ENCODE peak calls at places on chromosomes 7 and 10, in four cellular contexts. H, Z, Q and U are unnamed samples.

GRCh38 chr10:98534046-98534445 is 87.3 kb upstream of the HPS1 start:
- DNase-seq in Q (no peak), Z (no peak), H (no peak), U (no peak)

GRCh38 chr10:109996766-109997171 is 11.0 kb upstream of the ADD3 start:
- DNase-seq in H (no peak), Z (no peak), Q (no peak), U (no peak)

GRCh38 chr10:4243651-4244050 is 458.6 kb upstream of the KLF6 start:
- DNase-seq in Z (peak), H (peak), Q (no peak), U (no peak)

GRCh38 chr10:88421590-88421989 is 161.5 kb downstream of the RNLS start:
- DNase-seq in H (no peak), Z (no peak), Q (no peak), U (no peak)

GRCh38 chr10:101690461-101690860 is 4.5 kb downstream of the FBXW4 start:
- DNase-seq in Q (no peak), H (no peak), Z (no peak), U (no peak)

GRCh38 chr7:130242198-130243014 is 24.3 kb upstream of the CPA2 start:
- DNase-seq in Q (no peak), Z (peak), H (peak), U (peak)

GRCh38 chr7:2248984-2249694 is 7.1 kb downstream of the NUDT1 start:
- DNase-seq in Q (no peak), H (peak), Z (peak), U (peak)

GRCh38 chr7:65471587-65471986 is 97.9 kb downstream of the ZNF92 start:
- DNase-seq in Z (no peak), Q (no peak), H (no peak), U (no peak)

GRCh38 chr7:71829499-71829898 is 582.6 kb downstream of the CALN1 start:
- DNase-seq in H (no peak), Z (no peak), Q (no peak), U (no peak)

GRCh38 chr10:132134541-132135397 is 52.0 kb upstream of the DPYSL4 start:
- DNase-seq in Z (no peak), H (no peak), Q (no peak), U (no peak)

GRCh38 chr7:39609084-39609461 is 14.3 kb upstream of the RALA start:
- DNase-seq in Z (peak), Q (no peak), H (no peak), U (no peak)

GRCh38 chr7:130476287-130477001 is 15.4 kb upstream of the MEST start:
- DNase-seq in Z (peak), H (no peak), Q (no peak), U (no peak)

DNA sequence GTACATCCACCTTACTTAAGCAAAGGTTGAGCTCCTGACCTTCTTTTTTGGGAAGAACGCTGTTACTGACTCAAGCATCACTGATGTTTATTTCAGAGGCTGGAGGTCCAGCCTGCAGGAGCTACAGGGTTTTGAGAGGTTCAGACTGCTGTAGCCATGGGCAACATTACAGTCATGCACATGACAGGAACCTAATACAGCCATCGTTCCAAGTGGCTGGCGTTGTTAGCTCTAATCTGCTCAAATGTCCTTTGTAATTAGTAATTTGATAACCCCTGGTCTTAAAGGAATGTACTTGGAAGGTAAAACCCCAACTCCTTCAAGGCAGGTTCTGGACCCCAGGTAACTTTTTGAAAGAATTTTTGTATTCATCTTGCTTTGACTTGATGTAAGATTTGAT is 34.8 kb upstream of the FOXI2 start:
- DNase-seq in Z (no peak), H (no peak), Q (no peak), U (no peak)
- H4K5ac ChIP-seq in Z (no peak), H (no peak), Q (no peak), U (no peak)

GRCh38 chr7:4236389-4236788 is 445.7 kb upstream of the FOXK1 start:
- DNase-seq in H (no peak), Z (no peak), Q (no peak), U (no peak)
- H4K5ac ChIP-seq in H (no peak), Z (no peak), Q (no peak), U (no peak)

DNA sequence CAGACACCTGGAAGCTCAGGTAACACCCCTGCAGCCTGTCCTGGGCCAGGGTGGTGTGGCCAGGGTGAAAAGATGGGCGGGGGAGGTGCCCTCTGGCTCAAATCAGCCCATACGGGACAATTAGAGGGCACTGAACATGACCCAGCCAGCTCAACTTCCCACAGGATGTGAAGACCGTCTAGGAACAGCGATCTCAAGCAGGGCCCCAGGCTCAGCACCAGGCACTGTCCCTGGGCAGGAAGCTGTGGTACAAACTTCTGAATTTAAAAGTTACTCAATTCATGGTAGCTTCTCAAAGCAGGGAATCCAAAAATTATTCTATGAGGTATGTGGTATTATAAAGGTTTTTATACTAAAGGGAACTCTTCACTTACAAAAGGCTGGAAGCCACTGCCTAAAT is 5.1 kb upstream of the GRB10 start:
- DNase-seq in H (no peak), Q (no peak), Z (no peak), U (no peak)
- H4K5ac ChIP-seq in H (no peak), Q (no peak), Z (no peak), U (no peak)

GRCh38 chr7:158274996-158275395 is 312.6 kb downstream of the PTPRN2 start:
- DNase-seq in Z (no peak), Q (no peak), H (no peak), U (peak)
- H4K5ac ChIP-seq in Z (no peak), Q (no peak), H (no peak), U (no peak)

GRCh38 chr7:18546576-18546975 is 51.0 kb downstream of the HDAC9 start:
- DNase-seq in H (no peak), Q (no peak), Z (no peak), U (no peak)
- H4K5ac ChIP-seq in H (no peak), Q (no peak), Z (no peak), U (no peak)

DNA sequence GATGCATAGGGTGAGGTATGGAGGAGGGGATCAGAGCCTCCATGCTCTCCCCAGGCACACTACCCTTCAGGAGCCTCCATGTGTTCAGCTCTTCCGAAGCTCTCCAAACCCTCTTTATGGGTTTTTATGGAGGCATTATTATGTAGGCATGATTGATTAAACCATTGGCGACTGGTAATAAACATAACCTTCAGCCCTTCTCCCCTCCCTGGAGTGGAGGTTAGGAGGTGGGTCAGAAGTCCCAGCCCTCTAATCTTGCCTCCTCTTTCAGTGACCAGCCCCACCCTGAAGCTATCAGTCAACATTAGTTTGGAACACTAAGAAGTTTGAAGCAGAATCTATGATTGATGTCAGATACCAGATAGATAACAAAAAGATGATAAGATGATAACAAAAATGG is 23.3 kb downstream of the CAPZA2 start:
- DNase-seq in H (no peak), Z (no peak), Q (no peak), U (no peak)
- H4K5ac ChIP-seq in H (no peak), Z (no peak), Q (no peak), U (no peak)

DNA sequence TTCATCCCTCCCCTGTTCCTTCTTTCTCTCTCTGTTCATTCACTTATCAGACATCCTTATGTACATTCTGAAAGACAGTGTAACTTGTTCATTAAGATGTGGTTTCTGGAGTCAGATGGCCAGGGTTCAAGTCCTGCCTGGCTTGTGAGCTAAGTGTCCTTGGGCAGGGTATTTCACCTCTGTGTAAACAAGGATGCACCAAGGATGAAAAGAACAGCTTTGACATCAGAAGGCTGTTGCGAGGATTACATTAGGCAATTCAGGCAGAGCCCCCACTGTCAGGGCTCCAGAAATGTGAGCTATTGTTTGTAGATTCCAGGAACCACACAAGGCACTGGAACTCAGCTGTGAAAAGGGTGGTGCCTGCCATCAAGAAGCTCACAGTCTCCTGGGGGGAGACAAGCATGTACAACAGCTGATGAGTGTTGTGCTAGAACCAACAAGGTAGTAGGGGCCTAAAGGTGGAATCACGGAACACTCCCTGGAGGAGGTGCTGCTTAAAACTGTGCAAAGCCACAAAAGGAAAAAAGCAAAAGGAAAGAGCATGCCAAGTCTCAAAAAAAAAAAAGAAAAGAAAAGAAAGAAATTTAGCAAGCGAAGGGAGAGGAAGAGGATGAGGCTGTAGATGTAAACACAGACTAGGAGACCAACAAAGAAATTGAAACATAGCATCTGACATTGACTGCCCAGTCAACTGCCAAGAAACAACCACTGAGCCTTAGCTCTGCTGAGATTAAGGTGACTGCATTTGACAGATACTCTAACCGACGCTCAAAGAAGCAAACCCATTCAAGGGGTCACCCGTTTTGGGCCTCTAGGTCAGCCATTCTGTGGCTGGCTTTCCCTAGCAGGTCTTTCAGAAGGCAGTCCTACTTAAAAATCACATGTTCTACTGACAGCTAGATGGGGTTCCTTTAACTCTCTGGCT is 12.5 kb downstream of the PDLIM1 start:
- DNase-seq in Q (no peak), H (peak), Z (peak), U (no peak)
- H4K5ac ChIP-seq in Q (no peak), H (no peak), Z (peak), U (no peak)